ENCODE peak calls at places on chromosomes 11 and 22, in seven cellular contexts. H is GM23338, B is spleen, Q is endothelial cell of umbilical vein, O is HCT116, U is HepG2, G is SK-N-SH. K is an unnamed sample.

GRCh38 chr11:120389693-120390584 is 53.7 kb downstream of the ARHGEF12 start:
- DNase-seq in H (no peak), B (no peak), Q (peak; percentile 64), O (no peak), U (no peak), G (no peak), K (no peak)

GRCh38 chr11:61855939-61856730 is 28.0 kb downstream of the FADS2 start:
- DNase-seq in H (no peak), B (peak; percentile 45), Q (no peak), O (no peak), U (no peak), G (no peak), K (no peak)

GRCh38 chr11:21405403-21405802 is 736.0 kb downstream of the NELL1 start:
- DNase-seq in H (no peak), B (no peak), Q (no peak), O (no peak), U (no peak), G (no peak), K (no peak)

GRCh38 chr11:12285106-12285505 is 92.3 kb upstream of the PARVA start:
- DNase-seq in H (no peak), B (no peak), Q (peak; percentile 19), O (no peak), U (no peak), G (no peak), K (no peak)

GRCh38 chr11:127130321-127130720 is 129.8 kb upstream of the KIRREL3 start:
- DNase-seq in H (no peak), B (no peak), Q (no peak), O (no peak), U (no peak), G (no peak), K (no peak)

GRCh38 chr22:44422742-44423370 is 75.2 kb downstream of the RTL6 start:
- DNase-seq in H (no peak), B (peak; percentile 39), Q (no peak), O (no peak), U (no peak), G (peak; percentile 11), K (no peak)

GRCh38 chr11:42770444-42771065 is 541.2 kb upstream of the API5 start:
- DNase-seq in H (peak; percentile 48), B (no peak), Q (peak; percentile 4), O (no peak), U (peak; percentile 30), G (peak; percentile 17), K (no peak)

GRCh38 chr22:48820481-48821345 is 1007.0 kb downstream of the BRD1 start:
- DNase-seq in H (peak; percentile 0), B (peak; percentile 43), Q (no peak), O (no peak), U (no peak), G (no peak), K (no peak)

GRCh38 chr22:25156736-25157135 is 42.9 kb upstream of the CRYBB3 start:
- DNase-seq in H (no peak), B (no peak), Q (no peak), O (no peak), U (no peak), G (no peak), K (no peak)

GRCh38 chr22:49291169-49291568 is 536.5 kb downstream of the BRD1 start:
- DNase-seq in H (no peak), B (peak; percentile 54), Q (no peak), O (no peak), U (no peak), G (no peak), K (no peak)

GRCh38 chr11:64226507-64227051 is 505 bp downstream of the NUDT22 start:
- DNase-seq in H (peak; percentile 64), B (peak; percentile 94), Q (no peak), O (no peak), U (peak; percentile 50), G (peak; percentile 76), K (no peak)

GRCh38 chr22:20807315-20807752 is 33.4 kb downstream of the SERPIND1 start:
- DNase-seq in H (no peak), B (no peak), Q (no peak), O (peak; percentile 8), U (no peak), G (no peak), K (no peak)

GRCh38 chr11:32099516-32099915 is 8.6 kb downstream of the RCN1 start:
- DNase-seq in H (no peak), B (no peak), Q (no peak), O (no peak), U (no peak), G (no peak), K (no peak)

DNA sequence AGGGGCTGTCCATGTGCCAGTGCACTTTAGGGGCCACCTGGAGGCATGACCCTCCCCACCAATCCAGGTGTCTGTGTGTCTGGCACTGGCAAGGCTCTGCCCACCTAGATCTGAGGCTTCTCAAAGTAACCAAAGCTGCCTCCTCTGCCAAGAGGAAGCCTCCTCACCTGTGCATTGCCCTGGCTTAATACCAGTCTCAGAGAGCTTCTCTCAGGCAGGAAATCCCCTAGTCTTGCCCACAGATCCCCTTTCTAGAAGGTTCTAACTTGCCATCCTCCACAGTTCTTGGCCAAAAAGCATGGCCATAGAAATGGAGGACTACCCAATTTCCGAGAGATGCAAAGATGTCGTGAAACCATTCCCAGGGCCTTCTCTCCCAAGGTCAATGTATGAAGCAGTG is 68.7 kb downstream of the PRDM11 start:
- DNase-seq in H (no peak), B (no peak), Q (no peak), O (no peak), U (no peak), G (no peak), K (no peak)
- H3K27ac ChIP-seq in H (no peak overlapping the region), B (peak overlapping the region; percentile 43), Q (no peak overlapping the region), O (no peak overlapping the region), U (no peak overlapping the region), G (no peak overlapping the region), K (no peak overlapping the region)

DNA sequence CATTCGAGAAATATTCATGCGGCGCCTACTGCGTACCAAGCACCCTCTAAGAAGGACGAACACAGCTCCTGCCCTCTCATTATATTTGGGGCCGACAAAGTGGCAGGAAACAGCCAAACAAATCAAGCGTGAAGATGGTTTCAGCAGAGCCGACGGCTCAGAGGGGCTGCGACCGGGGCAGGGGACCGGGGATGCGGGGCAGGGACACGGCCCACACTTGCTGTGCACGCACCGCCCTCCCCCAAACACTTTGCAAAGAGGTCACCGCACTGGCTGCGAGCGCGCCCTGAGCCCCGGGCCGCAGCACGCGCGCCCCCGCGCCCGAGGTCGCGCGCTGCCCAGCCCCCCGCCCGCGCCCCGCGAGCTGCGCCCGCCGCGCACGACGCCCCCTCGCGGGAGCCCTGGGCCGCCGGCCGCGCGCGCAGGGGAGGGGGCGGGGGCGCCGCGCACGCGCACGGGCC is 255 bp upstream of the SYNGR1 start:
- DNase-seq in H (peak; percentile 77), B (peak; percentile 79), Q (no peak), O (no peak), U (no peak), G (peak; percentile 95), K (no peak)
- TF ChIP-seq POLR2AphosphoS5 in H (peak; percentile 49), B (peak; percentile 52), Q (no peak), O (no peak), U (no peak), G (no peak), K (no peak)

DNA sequence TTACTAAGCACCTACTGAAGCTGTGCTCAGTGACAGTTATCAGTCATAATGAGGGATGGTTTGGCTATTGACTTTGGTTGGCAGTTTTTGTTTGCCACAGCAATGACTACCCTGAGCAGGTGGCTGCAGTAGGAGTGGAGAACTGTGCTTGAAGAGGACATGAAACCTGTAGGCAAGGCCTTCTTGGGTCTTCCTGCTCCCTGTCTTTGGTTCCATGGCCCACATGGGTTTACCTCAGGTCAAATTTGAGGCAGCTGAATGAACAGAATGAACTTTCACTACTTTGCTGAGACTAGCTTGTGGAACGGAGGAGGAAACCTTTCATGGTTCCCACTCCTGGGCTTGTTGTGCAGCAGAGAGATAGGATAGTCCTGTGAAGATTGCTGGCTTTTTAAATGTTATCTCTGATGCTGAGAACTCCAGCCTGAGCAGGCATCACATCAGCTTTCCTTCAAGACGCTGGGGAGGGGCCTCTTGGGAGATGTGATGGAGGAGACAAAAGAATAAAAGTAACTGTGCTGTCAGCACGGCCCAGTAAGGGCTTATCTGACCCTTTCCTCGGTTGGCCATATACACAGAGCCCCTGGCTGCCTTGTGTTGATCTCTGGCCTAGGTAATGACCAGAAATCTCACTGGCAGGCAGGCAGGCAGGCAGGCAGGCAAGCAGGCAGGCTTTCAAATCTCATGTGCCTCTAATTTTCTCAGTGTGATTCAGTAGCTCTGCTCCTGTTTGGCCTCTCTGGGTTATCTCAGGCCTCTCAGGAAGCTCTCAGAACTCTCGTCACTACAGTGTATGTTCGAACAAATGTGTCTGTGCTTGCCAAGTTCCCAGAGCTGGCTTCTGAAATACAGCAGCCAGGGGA is 12.0 kb downstream of the STIM1 start:
- DNase-seq in H (no peak), B (no peak), Q (peak; percentile 76), O (no peak), U (peak; percentile 28), G (peak; percentile 34), K (no peak)
- H3K4me1 ChIP-seq in H (peaks cover 11% of the 10 kb centered on the region), B (peaks cover 83% of the 10 kb centered on the region), Q (peaks cover 38% of the 10 kb centered on the region), O (peaks cover 7% of the 10 kb centered on the region), U (peaks cover 67% of the 10 kb centered on the region), G (peaks cover 10% of the 10 kb centered on the region), K (peaks cover 15% of the 10 kb centered on the region)

DNA sequence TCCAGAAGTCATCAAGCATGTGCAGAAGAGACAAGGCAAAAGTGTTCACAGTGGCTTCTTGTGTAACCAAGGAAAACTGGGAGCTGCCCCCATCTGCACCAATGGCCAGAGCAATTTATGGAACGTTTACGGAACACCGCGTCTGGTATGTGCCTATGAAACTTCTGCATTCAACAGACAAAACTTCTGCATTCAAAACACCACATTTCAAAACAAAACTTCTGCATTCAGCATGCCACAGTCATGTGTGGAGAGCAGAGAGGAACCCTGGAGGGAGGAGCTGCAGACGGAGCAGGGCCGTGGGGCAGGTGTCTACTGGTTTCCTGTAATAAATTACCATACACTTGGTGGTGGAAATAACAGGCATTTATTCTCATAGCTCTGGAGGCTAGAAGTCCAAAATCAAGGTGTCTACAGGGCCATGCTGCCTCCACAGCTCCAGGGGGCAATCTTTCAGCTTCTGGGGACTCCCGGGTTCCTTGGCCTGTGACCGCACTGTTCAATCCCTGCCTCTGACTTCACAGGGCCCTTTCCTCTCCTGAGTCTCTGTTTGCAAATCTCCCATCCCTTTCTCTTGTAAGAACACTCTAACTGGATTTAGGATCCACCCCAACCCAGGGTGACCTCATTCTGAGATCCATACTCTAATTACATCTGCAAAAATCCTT is 32.2 kb downstream of the RPL3 start:
- DNase-seq in H (no peak), B (peak; percentile 87), Q (peak; percentile 50), O (no peak), U (no peak), G (no peak), K (no peak)
- H3K27ac ChIP-seq in H (no peak overlapping the region), B (peak overlapping the region; percentile 77), Q (no peak overlapping the region), O (no peak overlapping the region), U (no peak overlapping the region), G (no peak overlapping the region), K (no peak overlapping the region)

GRCh38 chr22:38313384-38313955 is 3.8 kb downstream of the CSNK1E start:
- DNase-seq in H (no peak), B (peak; percentile 85), Q (peak; percentile 53), O (no peak), U (no peak), G (no peak), K (no peak)
- TF ChIP-seq POLR2AphosphoS5 in H (no peak), B (peak; percentile 62), Q (peak; percentile 63), O (no peak), U (no peak), G (no peak), K (no peak)